ENCODE peak calls at places on chromosome 20, in seven cellular contexts. F is GM12878, Q is HepG2, V is HCT116, T is H1, R is K562, P is SK-N-SH. J is an unnamed sample.

GRCh38 chr20:50187403-50188051 is 3.1 kb upstream of the CEBPB start:
- DNase-seq in F (no peak), Q (peak; percentile 77), V (no peak), T (no peak), R (peak; percentile 74), P (no peak), J (no peak)

GRCh38 chr20:56629464-56630085 is 469 bp downstream of the TFAP2C start:
- DNase-seq in F (no peak), Q (no peak), V (no peak), T (no peak), R (no peak), P (peak; percentile 37), J (no peak)

GRCh38 chr20:38114353-38114791 is 50.7 kb downstream of the TGM2 start:
- DNase-seq in F (no peak), Q (no peak), V (no peak), T (peak; percentile 22), R (no peak), P (no peak), J (no peak)

GRCh38 chr20:11906626-11907480 is 10.8 kb upstream of the BTBD3 start:
- DNase-seq in F (no peak), Q (no peak), V (no peak), T (no peak), R (no peak), P (no peak), J (no peak)

GRCh38 chr20:23419995-23420901 is 1.0 kb downstream of the NAPB start:
- DNase-seq in F (no peak), Q (peak; percentile 62), V (no peak), T (no peak), R (peak; percentile 54), P (peak; percentile 60), J (no peak)

GRCh38 chr20:62961799-62962198 is 9.3 kb downstream of the SLC17A9 start:
- DNase-seq in F (no peak), Q (no peak), V (no peak), T (no peak), R (no peak), P (no peak), J (no peak)

GRCh38 chr20:31560900-31561598 is 44.0 kb upstream of the ID1 start:
- DNase-seq in F (no peak), Q (no peak), V (peak; percentile 91), T (no peak), R (no peak), P (no peak), J (no peak)

GRCh38 chr20:137668-138131 is 4.7 kb upstream of the DEFB126 start:
- DNase-seq in F (no peak), Q (peak; percentile 54), V (peak; percentile 15), T (no peak), R (peak; percentile 8), P (peak; percentile 36), J (no peak)

GRCh38 chr20:1802385-1803215 is 92.6 kb upstream of the SIRPA start:
- DNase-seq in F (no peak), Q (peak; percentile 67), V (no peak), T (peak; percentile 77), R (peak; percentile 9), P (peak; percentile 87), J (peak; percentile 78)

GRCh38 chr20:14441201-14441600 is 103.8 kb upstream of the FLRT3 start:
- DNase-seq in F (no peak), Q (no peak), V (no peak), T (no peak), R (no peak), P (no peak), J (no peak)

GRCh38 chr20:5691918-5692618 is 58.1 kb upstream of the SHLD1 start:
- DNase-seq in F (peak; percentile 86), Q (peak; percentile 35), V (no peak), T (no peak), R (no peak), P (no peak), J (no peak)

GRCh38 chr20:21230220-21230619 is 72.9 kb upstream of the XRN2 start:
- DNase-seq in F (no peak), Q (no peak), V (no peak), T (no peak), R (no peak), P (no peak), J (no peak)

GRCh38 chr20:21229163-21229562 is 74.0 kb upstream of the XRN2 start:
- DNase-seq in F (no peak), Q (no peak), V (peak; percentile 15), T (no peak), R (no peak), P (no peak), J (no peak)

GRCh38 chr20:21224217-21224616 is 78.9 kb upstream of the XRN2 start:
- DNase-seq in F (no peak), Q (no peak), V (no peak), T (no peak), R (no peak), P (no peak), J (no peak)

GRCh38 chr20:21228511-21228910 is 74.6 kb upstream of the XRN2 start:
- DNase-seq in F (peak; percentile 17), Q (no peak), V (no peak), T (no peak), R (no peak), P (no peak), J (no peak)

GRCh38 chr20:21225215-21225947 is 77.8 kb upstream of the XRN2 start:
- DNase-seq in F (no peak), Q (no peak), V (no peak), T (no peak), R (no peak), P (no peak), J (no peak)
- TF ChIP-seq YY1 in F (no peak), Q (no peak), V (no peak), T (no peak), R (no peak), P (no peak), J (no peak)

GRCh38 chr20:3753098-3753497 is 14.5 kb downstream of the ADISSP start:
- DNase-seq in F (no peak), Q (peak; percentile 71), V (peak; percentile 38), T (peak; percentile 84), R (peak; percentile 46), P (peak; percentile 82), J (peak; percentile 78)
- TF ChIP-seq YY1 in F (peak; percentile 25), Q (no peak), V (no peak), T (peak; percentile 24), R (no peak), P (no peak), J (no peak)

DNA sequence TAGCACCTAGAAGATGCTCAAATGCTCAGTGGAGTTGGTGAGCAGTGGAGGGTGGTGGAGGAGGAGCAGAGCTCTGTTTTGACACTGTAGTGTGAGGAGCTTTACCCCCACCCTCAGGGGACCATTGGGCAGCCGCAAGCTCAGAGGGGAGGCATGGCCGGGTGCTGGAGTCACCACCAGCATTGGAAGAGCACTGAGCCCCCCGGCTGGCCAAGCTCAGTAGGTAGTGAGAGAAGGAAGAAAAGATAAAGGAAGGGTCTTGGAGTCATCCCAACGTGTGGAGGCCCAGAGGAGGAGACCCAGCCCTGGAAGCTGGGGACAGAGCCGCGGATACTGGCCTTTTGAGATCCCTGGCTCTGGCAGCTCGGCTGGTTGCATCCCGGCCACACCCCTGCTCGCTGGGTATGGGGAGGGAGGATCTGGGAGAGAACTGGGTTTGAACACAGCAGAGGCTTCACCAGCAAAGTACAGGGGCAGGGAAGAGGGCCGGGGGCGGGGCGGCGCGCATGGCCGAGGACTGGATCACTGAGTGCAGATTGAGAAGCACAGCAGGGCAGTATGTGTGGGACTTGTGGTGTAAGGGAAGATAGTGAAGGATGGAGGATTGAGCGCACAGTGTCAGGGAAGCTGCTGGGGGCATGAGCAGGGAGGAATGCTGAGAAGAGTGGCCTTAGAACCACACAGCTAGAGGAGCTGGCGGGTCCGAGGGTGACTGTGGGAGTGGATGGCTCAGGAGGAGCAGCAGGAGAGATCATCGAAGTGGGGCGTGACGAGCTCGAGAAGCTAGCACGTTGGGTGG is 24.4 kb downstream of the SYNDIG1 start:
- DNase-seq in F (no peak), Q (no peak), V (no peak), T (no peak), R (no peak), P (no peak), J (no peak)
- TF ChIP-seq YY1 in F (no peak), Q (no peak), V (no peak), T (no peak), R (no peak), P (no peak), J (no peak)

DNA sequence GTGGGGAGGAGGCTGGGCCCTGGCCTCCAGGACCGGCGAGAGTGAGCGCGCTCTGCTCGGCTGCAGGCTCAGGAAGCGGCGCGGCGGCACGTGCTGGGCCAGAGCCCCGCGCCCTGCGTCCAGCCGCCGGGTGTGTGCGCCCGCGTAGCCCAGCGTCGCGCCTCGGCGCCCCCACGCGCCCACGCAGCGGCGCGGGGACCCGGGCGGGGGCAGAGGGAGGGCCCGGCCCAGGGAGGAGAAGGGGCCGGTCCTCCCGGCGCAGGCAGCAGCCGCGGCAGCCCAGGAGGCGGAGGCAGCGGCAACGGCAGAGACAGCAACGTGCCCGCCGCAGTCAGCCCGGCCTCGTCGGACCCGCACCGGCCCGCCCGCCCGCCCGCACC is at the start of gene EYA2:
- DNase-seq in F (no peak), Q (no peak), V (no peak), T (peak; percentile 65), R (no peak), P (peak; percentile 72), J (peak; percentile 9)
- TF ChIP-seq YY1 in F (no peak), Q (no peak), V (no peak), T (no peak), R (no peak), P (no peak), J (no peak)

DNA sequence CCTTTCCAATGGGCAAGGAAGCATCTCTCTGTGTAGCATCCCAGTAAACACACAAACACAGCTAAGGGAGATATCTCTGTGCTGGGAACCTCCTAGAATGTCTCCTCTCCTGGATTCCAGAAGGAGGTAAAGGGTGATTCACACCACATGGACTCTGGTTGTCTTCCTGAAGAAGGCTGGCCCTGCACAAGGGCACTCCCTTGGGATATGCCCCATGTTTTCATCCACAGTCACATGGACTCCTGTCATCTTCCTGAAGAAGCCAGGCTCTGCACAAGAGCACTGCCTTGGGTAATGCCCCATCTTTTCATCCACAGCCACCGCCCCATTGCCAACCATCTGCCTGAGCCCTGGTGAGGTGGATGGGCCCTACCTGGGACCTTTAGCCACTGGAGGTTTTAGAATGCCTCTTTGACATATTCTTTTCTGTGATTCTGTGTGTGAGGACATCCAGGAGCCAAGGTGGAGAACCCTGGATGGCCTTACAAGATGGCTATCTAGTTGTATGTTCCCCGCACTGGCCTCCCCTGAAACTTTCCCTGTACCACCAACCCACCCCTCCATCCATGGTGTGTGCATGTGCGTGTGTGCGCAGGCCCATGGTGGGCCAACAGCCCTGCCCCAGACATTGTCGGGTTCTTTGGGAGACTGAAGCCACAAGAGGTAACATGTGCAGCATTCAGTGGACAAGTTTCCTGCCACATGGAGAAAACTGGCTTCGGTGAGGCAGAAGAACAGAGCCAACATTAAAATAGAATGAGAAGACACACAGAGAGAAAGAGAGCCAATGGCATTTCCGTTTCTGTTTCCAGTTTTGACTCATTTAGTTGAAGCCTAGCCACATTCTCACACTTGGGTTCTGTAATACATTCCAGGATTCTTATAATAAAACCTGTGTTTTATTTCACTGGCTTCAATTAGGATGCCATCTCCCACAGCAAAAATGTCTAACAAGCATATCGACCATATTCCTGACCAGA is 110.2 kb upstream of the CST7 start:
- DNase-seq in F (peak; percentile 52), Q (no peak), V (no peak), T (no peak), R (no peak), P (no peak), J (no peak)
- TF ChIP-seq YY1 in F (no peak), Q (no peak), V (no peak), T (no peak), R (no peak), P (no peak), J (no peak)

J was measured in NT2/D1.